ENCODE peak calls at places on chromosomes 7 and 10, in five cellular contexts. I is H9, S is GM23248, G is endothelial cell of umbilical vein, Y is astrocyte. J is an unnamed sample.

GRCh38 chr7:42915356-42915755 is 3.5 kb upstream of the C7orf25 start:
- DNase-seq in S (peak; percentile 44), I (no peak), G (no peak), Y (peak; percentile 57), J (no peak)

GRCh38 chr7:38628630-38629385 is 2.4 kb downstream of the AMPH start:
- DNase-seq in Y (peak; percentile 76), I (no peak), S (peak; percentile 85), G (no peak), J (peak; percentile 3)

GRCh38 chr10:30435068-30435422 is 1.1 kb downstream of the MAP3K8 start:
- DNase-seq in G (no peak), S (peak; percentile 77), I (no peak), Y (peak; percentile 70), J (no peak)

GRCh38 chr10:84908491-84908890 is 580.1 kb downstream of the CCSER2 start:
- DNase-seq in I (no peak), S (no peak), G (no peak), Y (no peak), J (no peak)

GRCh38 chr7:141991144-141991543 is 4.5 kb upstream of the MGAM start:
- DNase-seq in I (no peak), G (no peak), Y (no peak), S (no peak), J (no peak)

GRCh38 chr10:10499839-10500238 is 517.8 kb upstream of the CELF2 start:
- DNase-seq in I (no peak), G (peak; percentile 61), S (peak; percentile 70), Y (peak; percentile 74), J (no peak)

GRCh38 chr10:99993994-99994689 is 15.6 kb downstream of the DNMBP start:
- DNase-seq in G (peak; percentile 70), I (no peak), S (peak; percentile 85), Y (peak; percentile 96), J (peak; percentile 20)

GRCh38 chr7:64880322-64881297 is 22.5 kb upstream of the ZNF273 start:
- DNase-seq in Y (no peak), S (no peak), G (no peak), I (peak; percentile 10), J (no peak)

GRCh38 chr7:87575521-87575920 is 25.2 kb downstream of the ABCB1 start:
- DNase-seq in Y (peak; percentile 81), G (no peak), I (no peak), S (peak; percentile 19), J (peak; percentile 48)

GRCh38 chr10:104028146-104028545 is 57.5 kb downstream of the COL17A1 start:
- DNase-seq in G (no peak), I (peak; percentile 60), S (peak; percentile 46), Y (no peak), J (peak; percentile 20)

GRCh38 chr7:36473454-36474282 is 84.0 kb downstream of the ANLN start:
- DNase-seq in S (peak; percentile 51), I (peak; percentile 69), Y (peak; percentile 13), G (peak; percentile 40), J (peak; percentile 58)

GRCh38 chr7:53458636-53459035 is 423.2 kb downstream of the POM121L12 start:
- DNase-seq in S (no peak), G (no peak), Y (no peak), I (no peak), J (no peak)

GRCh38 chr7:105204520-105204919 is 184.2 kb downstream of the SRPK2 start:
- DNase-seq in Y (no peak), S (no peak), G (no peak), I (no peak), J (no peak)

GRCh38 chr7:155457544-155458316 is at the start of gene EN2:
- DNase-seq in I (no peak), Y (no peak), G (peak; percentile 6), S (peak; percentile 35), J (peak; percentile 7)

GRCh38 chr10:131090761-131091661 is 220.5 kb downstream of the TCERG1L start:
- DNase-seq in S (no peak), Y (no peak), G (no peak), I (no peak), J (no peak)

GRCh38 chr7:37320140-37320839 is 128.4 kb downstream of the ELMO1 start:
- DNase-seq in G (peak; percentile 56), Y (no peak), I (no peak), S (no peak), J (no peak)

GRCh38 chr7:101399759-101400158 is 37.1 kb downstream of the COL26A1 start:
- DNase-seq in Y (peak; percentile 27), I (no peak), S (peak; percentile 84), G (no peak), J (no peak)

GRCh38 chr7:101400751-101401150 is 38.1 kb downstream of the COL26A1 start:
- DNase-seq in Y (no peak), G (no peak), S (no peak), I (no peak), J (no peak)

GRCh38 chr7:101402081-101402779 is 39.6 kb downstream of the COL26A1 start:
- DNase-seq in S (peak; percentile 83), G (peak; percentile 14), Y (peak; percentile 52), I (peak; percentile 84), J (peak; percentile 76)

GRCh38 chr7:101402835-101403234 is 40.2 kb downstream of the COL26A1 start:
- DNase-seq in Y (no peak), G (no peak), I (no peak), S (no peak), J (no peak)

DNA sequence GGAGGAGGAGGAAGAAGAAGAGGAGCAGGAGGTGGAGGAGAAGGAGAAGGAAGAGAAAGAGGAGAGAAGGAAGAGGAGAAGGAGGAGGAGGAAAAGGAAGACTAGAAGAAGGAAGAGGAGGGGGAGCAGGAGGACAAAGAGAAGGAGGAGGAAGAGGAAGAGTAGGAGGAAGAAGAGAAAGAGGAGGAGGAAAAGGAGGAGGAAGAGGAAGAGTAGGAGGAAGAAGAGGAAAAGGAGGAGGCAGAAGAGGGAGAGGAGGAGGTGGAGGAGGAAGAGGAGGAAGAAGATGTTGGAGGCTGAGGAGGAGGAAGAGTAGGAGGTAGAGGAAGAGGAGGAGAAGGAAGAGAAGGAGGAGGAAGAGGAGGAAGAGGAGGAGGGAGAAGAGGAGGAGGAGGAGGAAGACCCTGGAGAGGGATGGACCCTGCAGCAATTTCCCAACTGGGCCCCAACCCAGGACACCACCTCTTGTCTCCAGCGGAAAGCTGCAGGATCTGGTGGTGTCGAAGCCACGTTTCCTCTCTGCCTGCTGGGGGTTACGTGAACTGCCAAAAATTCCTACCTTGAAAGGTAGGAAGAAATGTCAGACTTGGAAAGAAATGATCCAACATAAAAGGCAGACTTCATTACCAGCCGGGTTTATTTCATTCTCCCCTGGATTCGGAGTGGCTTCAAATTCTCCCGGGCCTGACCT is 38.9 kb downstream of the COL26A1 start:
- DNase-seq in Y (no peak), S (no peak), I (no peak), G (no peak), J (no peak)
- H3K4me2 ChIP-seq in Y (peak overlapping the region; percentile 71), S (peak overlapping the region; percentile 53), I (peak overlapping the region; percentile 39), G (no peak overlapping the region), J (peak overlapping the region; percentile 84)

DNA sequence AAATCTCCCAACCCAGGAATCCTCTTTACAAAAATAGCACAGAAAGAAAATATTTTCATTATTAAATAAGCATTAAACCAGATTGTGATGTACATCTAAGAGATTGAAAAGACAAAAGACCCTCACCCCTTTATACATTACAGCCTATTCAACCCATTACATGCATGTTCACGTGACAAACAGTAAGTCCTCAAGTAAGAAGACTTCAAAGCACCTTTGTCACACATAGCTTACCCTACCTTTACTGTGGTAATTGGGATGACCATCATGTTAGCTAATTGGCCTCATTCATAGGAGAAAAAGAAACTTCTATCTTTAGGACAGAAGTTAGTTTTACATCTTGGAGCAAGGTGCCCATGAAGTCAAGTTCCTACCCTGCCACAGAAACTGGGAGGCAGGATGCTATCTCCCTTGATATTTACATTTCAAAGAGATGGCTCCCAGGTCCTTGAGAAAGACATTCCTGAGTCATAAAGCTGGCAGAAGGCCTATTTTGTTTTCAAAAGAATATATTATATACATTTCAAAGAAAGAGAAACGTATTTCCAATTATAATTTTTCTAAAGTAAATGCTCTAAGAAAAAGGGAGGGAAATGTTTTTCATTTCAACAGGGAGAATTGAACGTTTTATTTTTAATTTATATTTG is 48.1 kb downstream of the GNAI1 start:
- DNase-seq in S (peak; percentile 9), G (no peak), I (no peak), Y (peak; percentile 1), J (peak; percentile 50)
- H3K4me2 ChIP-seq in S (no peak overlapping the region), G (no peak overlapping the region), I (peak overlapping the region; percentile 72), Y (no peak overlapping the region), J (no peak overlapping the region)

GRCh38 chr10:67650558-67650957 is 45.4 kb downstream of the CTNNA3 start:
- DNase-seq in Y (no peak), G (no peak), S (no peak), I (no peak), J (no peak)
- H3K4me2 ChIP-seq in Y (no peak overlapping the region), G (no peak overlapping the region), S (no peak overlapping the region), I (no peak overlapping the region), J (no peak overlapping the region)

GRCh38 chr7:151437163-151437553 is 2.8 kb downstream of the CRYGN start:
- DNase-seq in G (no peak), Y (no peak), S (no peak), I (no peak), J (no peak)
- H3K4me2 ChIP-seq in G (no peak overlapping the region), Y (no peak overlapping the region), S (no peak overlapping the region), I (no peak overlapping the region), J (no peak overlapping the region)

DNA sequence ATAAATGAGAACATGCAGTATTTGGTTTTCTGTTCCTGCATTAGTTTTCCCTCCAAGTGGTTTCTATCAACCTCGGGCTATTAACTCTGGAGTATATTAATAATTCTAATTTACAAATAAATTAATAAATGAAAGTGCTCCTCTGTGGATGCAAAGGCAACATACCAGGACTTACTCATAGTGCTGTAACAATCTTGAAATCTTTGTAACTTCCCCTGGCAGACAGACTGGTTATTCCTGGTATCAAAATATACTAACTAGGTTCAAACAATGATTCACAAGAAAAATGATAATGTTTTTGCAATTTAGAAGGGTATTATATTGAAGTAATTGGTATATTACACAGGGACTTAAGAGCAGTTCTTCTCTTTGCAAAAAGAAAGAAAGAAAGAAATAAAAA is 177.2 kb downstream of the FANK1 start:
- DNase-seq in Y (peak; percentile 50), G (no peak), S (peak; percentile 64), I (no peak), J (peak; percentile 52)
- H3K4me2 ChIP-seq in Y (no peak overlapping the region), G (no peak overlapping the region), S (peak overlapping the region; percentile 50), I (no peak overlapping the region), J (no peak overlapping the region)

GRCh38 chr10:111479966-111480365 is 403.1 kb downstream of the ADRA2A start:
- DNase-seq in G (no peak), Y (peak; percentile 62), S (peak; percentile 79), I (no peak), J (no peak)
- H3K4me2 ChIP-seq in G (no peak overlapping the region), Y (no peak overlapping the region), S (peak overlapping the region; percentile 69), I (no peak overlapping the region), J (no peak overlapping the region)